ENCODE peak calls at places on chromosome 10, in nine cellular contexts. C is cardiac muscle cell, I is gastrocnemius medialis, B is SJSA1, S is heart right ventricle, H is body of pancreas, M is tibial artery, Q is lung, X is trophoblast cell. A is an unnamed sample.
A peak's percentile ranks its signal among the peaks of the same experiment; 100 is the strongest.

GRCh38 chr10:4151466-4151865 is 366.5 kb upstream of the KLF6 start:
- DNase-seq in B (no peak), I (no peak), S (no peak), C (peak; percentile 13), Q (no peak), H (no peak), M (no peak), X (no peak), A (no peak)

GRCh38 chr10:50421026-50421719 is 169.9 kb upstream of the ASAH2 start:
- DNase-seq in B (peak; percentile 37), H (peak; percentile 34), S (peak; percentile 50), I (peak; percentile 16), Q (peak; percentile 44), X (no peak), C (peak; percentile 41), M (peak; percentile 30), A (peak; percentile 19)

GRCh38 chr10:107071301-107071700 is 93.2 kb downstream of the SORCS1 start:
- DNase-seq in Q (no peak), C (no peak), M (no peak), X (no peak), B (no peak), I (no peak), H (no peak), S (no peak), A (no peak)

GRCh38 chr10:93083743-93084539 is 10.2 kb downstream of the CYP26A1 start:
- DNase-seq in I (no peak), H (no peak), M (no peak), X (no peak), B (no peak), C (no peak), Q (no peak), S (no peak), A (no peak)

GRCh38 chr10:6314620-6315205 is 112.0 kb downstream of the PFKFB3 start:
- DNase-seq in M (no peak), B (no peak), Q (peak; percentile 32), X (no peak), I (no peak), S (no peak), H (peak; percentile 73), C (no peak), A (no peak)

GRCh38 chr10:80985105-80985504 is 447.4 kb downstream of the SH2D4B start:
- DNase-seq in Q (no peak), B (no peak), X (no peak), M (no peak), H (no peak), C (no peak), S (no peak), I (no peak), A (no peak)

GRCh38 chr10:13195016-13195415 is 33.7 kb downstream of the MCM10 start:
- DNase-seq in I (no peak), C (no peak), M (no peak), B (no peak), X (no peak), S (no peak), Q (no peak), H (no peak), A (no peak)

GRCh38 chr10:87750817-87751216 is 67.2 kb downstream of the ATAD1 start:
- DNase-seq in M (no peak), I (no peak), S (no peak), B (no peak), X (no peak), H (no peak), C (no peak), Q (no peak), A (no peak)

GRCh38 chr10:130045801-130046321 is 64.8 kb downstream of the C10orf143 start:
- DNase-seq in X (no peak), I (no peak), B (no peak), M (no peak), S (no peak), C (no peak), H (no peak), Q (no peak), A (no peak)

GRCh38 chr10:101710064-101710695 is 15.2 kb upstream of the FBXW4 start:
- DNase-seq in S (no peak), Q (no peak), C (peak; percentile 57), H (no peak), B (no peak), X (no peak), I (no peak), M (no peak), A (no peak)

GRCh38 chr10:71970331-71970730 is 6.1 kb downstream of the CHST3 start:
- DNase-seq in X (no peak), M (peak; percentile 54), H (peak; percentile 40), C (peak; percentile 43), Q (no peak), I (peak; percentile 64), S (no peak), B (peak; percentile 68), A (no peak)

GRCh38 chr10:19977097-19977521 is 160.9 kb downstream of the PLXDC2 start:
- DNase-seq in I (no peak), M (no peak), X (peak; percentile 91), S (no peak), H (no peak), Q (no peak), C (no peak), B (no peak), A (no peak)

GRCh38 chr10:6558272-6558671 is 21.8 kb downstream of the PRKCQ start:
- DNase-seq in Q (no peak), B (no peak), I (no peak), M (no peak), S (no peak), H (no peak), X (no peak), C (no peak), A (no peak)

GRCh38 chr10:51522858-51523257 is 176.5 kb downstream of the CSTF2T start:
- DNase-seq in M (no peak), Q (no peak), C (no peak), H (no peak), S (no peak), X (no peak), B (no peak), I (no peak), A (no peak)

GRCh38 chr10:54396004-54396403 is 405.0 kb downstream of the PCDH15 start:
- DNase-seq in S (no peak), B (no peak), C (no peak), H (no peak), I (no peak), X (no peak), Q (no peak), M (no peak), A (no peak)

DNA sequence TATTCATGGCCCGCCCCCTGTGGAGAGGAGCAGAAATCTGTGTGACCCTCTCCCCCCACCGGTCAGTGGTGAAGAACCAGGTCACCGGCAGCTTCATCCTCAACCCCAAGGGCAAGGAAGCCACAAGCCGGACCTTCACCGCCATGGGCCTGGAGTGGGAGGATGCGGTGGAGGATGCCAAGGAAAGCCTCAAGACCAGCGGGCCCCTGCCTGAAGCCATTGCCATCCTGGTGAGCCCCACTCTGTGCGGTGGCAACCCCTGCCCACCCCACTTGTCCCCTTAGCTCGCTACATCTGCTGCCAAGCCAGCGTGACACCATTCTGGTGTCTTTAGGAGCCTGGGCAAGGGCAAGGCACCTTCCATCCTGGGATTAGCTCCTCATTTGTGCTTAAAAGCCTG is 35.4 kb downstream of the TBATA start:
- DNase-seq in H (no peak), M (no peak), Q (no peak), B (no peak), X (no peak), S (no peak), I (no peak), C (no peak), A (no peak)
- H3K4me1 ChIP-seq in H (no peaks in the 10 kb centered on the region), M (peaks cover 19% of the 10 kb centered on the region), Q (no peaks in the 10 kb centered on the region), B (no peaks in the 10 kb centered on the region), X (peaks cover 6% of the 10 kb centered on the region), S (peaks cover 16% of the 10 kb centered on the region), I (peaks cover 12% of the 10 kb centered on the region), C (peaks cover 7% of the 10 kb centered on the region), A (no peaks in the 10 kb centered on the region)

GRCh38 chr10:11684717-11685645 is 57.2 kb upstream of the ECHDC3 start:
- DNase-seq in X (peak; percentile 86), Q (peak; percentile 73), I (peak; percentile 35), S (peak; percentile 66), M (peak; percentile 78), C (no peak), B (peak; percentile 57), H (peak; percentile 40), A (peak; percentile 85)
- H3K4me1 ChIP-seq in X (peaks cover 46% of the 10 kb centered on the region), Q (no peaks in the 10 kb centered on the region), I (peaks cover 15% of the 10 kb centered on the region), S (peaks cover 26% of the 10 kb centered on the region), M (peaks cover 19% of the 10 kb centered on the region), C (peaks cover 44% of the 10 kb centered on the region), B (peaks cover 14% of the 10 kb centered on the region), H (peaks cover 22% of the 10 kb centered on the region), A (peaks cover 22% of the 10 kb centered on the region)

DNA sequence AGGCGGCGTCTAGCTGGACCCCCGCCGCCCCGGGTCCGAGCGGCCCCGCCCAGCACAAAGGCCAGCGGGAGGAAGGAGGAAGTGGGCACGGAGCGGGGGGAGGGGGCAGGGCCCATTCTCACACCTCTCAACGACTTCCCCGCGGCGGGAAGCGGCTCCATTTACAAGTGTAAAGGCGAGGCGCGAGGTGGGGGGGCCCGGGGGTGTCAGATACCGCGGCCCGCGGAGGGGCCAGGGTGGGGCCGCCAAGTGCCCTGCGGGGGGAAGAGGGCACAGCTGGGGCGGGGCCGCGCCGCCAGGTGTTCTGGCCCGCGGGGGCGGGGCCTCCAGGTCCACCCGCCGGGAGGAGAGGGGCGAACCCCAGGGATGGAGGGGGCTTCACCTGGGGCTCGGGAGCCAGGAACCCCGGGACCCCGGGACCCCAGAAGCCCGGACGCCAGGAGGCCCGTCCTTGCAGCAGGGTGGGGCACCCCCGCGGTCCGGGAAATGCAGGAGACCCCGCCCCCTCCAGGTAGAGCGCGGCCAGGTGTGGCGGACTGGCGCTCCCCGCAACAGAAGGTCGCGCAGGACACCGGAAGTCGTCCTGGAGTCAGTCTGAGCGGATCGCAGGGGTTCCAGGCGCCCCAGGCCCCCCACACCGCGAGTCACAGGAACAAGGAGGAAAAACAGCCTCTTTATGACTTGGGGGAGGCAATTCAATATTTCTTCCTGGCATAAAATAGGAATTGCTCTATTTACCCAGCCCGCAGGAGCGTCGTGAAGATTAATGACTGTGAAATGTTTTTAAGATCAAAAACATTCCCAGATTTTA is 8.3 kb downstream of the CTBP2 start:
- DNase-seq in I (no peak), Q (peak; percentile 46), C (no peak), S (no peak), B (no peak), X (no peak), M (no peak), H (peak; percentile 66), A (no peak)
- H3K4me1 ChIP-seq in I (peaks cover 87% of the 10 kb centered on the region), Q (peaks cover 46% of the 10 kb centered on the region), C (peaks cover 54% of the 10 kb centered on the region), S (peaks cover 85% of the 10 kb centered on the region), B (peaks cover 64% of the 10 kb centered on the region), X (peaks cover 36% of the 10 kb centered on the region), M (peaks cover 100% of the 10 kb centered on the region), H (peaks cover 100% of the 10 kb centered on the region), A (peaks cover 55% of the 10 kb centered on the region)

DNA sequence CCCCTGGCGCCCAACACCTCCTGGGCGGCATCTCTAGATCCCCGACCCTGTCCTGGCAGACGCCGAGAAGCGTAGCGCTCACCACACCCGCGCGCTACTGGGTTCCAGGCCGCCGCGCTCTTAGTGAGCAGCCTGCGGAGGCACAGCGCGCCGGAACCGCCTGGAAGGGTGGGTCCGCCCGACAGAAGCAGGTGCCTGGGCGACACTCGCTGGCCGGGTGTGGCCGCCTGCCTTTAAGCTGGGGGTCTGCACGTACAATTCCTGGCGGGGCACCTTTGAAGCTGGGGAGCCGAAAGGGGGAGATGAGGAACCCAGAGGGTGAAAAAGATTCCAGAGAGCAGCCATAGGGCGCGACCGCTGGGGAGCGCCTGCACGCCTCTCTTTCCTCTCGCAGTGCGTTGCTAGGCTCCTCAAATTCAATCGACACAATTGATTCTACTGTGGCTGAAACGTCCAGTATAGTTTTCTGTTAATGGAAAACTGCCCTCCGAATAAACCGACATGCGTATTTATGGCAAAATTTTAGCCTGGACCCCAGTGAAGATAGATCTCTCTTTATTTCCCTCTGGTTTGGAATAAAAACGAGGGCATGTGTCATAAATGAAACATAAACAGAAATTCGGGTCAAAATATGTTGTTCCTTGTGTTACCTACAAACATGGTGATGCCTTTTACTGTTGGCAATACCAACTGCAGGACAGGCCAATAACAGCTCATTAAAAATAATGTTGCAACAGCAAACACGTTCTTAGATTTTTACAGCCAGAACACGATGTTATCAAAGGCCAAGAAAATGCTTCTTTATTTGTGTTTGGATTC is 4.6 kb downstream of the HMX3 start:
- DNase-seq in S (no peak), Q (no peak), B (no peak), M (no peak), C (no peak), H (no peak), X (no peak), I (no peak), A (no peak)
- H3K4me1 ChIP-seq in S (peaks cover 37% of the 10 kb centered on the region), Q (peaks cover 2% of the 10 kb centered on the region), B (peaks cover 15% of the 10 kb centered on the region), M (peaks cover 37% of the 10 kb centered on the region), C (peaks cover 6% of the 10 kb centered on the region), H (peaks cover 46% of the 10 kb centered on the region), X (peaks cover 28% of the 10 kb centered on the region), I (peaks cover 15% of the 10 kb centered on the region), A (no peaks in the 10 kb centered on the region)